ENCODE peak calls at places on chromosomes 4 and X, in seven cellular contexts. Q is AG08396; M is effector CD8-positive, alpha-beta T cell; Y is psoas muscle; C is activated T-helper 1 cell treated with anti-CD3 and anti-CD28 coated beads, Interleukin-2, amount 50 U/mL, for 16 hours; I is right cardiac atrium; D is fibroblast of the aortic adventitia. N is an unnamed sample.

GRCh38 chr4:96649536-96649935 is 809.6 kb downstream of the PDHA2 start:
- DNase-seq in M (no peak), I (no peak), C (no peak), Q (no peak), Y (no peak), D (no peak), N (peak; percentile 35)

GRCh38 chr4:37586194-37586593 is 100.0 kb downstream of the RELL1 start:
- DNase-seq in D (no peak), I (no peak), M (no peak), Q (no peak), C (no peak), Y (no peak), N (no peak)

GRCh38 chr4:53702334-53703266 is 111.3 kb upstream of the LNX1 start:
- DNase-seq in M (no peak), Q (peak; percentile 62), D (peak; percentile 85), I (peak; percentile 96), Y (peak; percentile 81), C (no peak), N (peak; percentile 89)

GRCh38 chr4:4625488-4625887 is 83.6 kb upstream of the STX18 start:
- DNase-seq in M (no peak), C (no peak), I (no peak), Q (peak; percentile 84), D (peak; percentile 44), Y (no peak), N (peak; percentile 29)

GRCh38 chr4:6869944-6870343 is 39.7 kb upstream of the TBC1D14 start:
- DNase-seq in I (peak; percentile 74), Y (peak; percentile 60), M (no peak), C (no peak), D (no peak), Q (no peak), N (no peak)

GRCh38 chr4:138053601-138054322 is 188.4 kb downstream of the SLC7A11 start:
- DNase-seq in I (no peak), C (no peak), D (peak; percentile 90), Q (peak; percentile 81), Y (no peak), M (no peak), N (peak; percentile 89)

GRCh38 chrX:74931214-74931613 is 6.0 kb upstream of the NEXMIF start:
- DNase-seq in Y (no peak), D (no peak), Q (no peak), M (no peak), C (no peak), I (no peak), N (no peak)

GRCh38 chrX:39816871-39817731 is 280.7 kb downstream of the BCOR start:
- DNase-seq in C (no peak), D (peak; percentile 37), M (no peak), Q (peak; percentile 49), I (no peak), Y (no peak), N (peak; percentile 49)